ENCODE peak calls at places on chromosome 15, in six cellular contexts. R is suprapubic skin; Q is glomerular endothelial cell; D is ACHN; S is GM13976; X is stimulated activated CD8-positive, alpha-beta memory T cell treated with anti-CD3 and anti-CD28 coated beads, Interleukin-15, amount 100 ng/mL, for 24 hours. L is an unnamed sample.

GRCh38 chr15:62068071-62068786 is 1.5 kb downstream of the C2CD4A start:
- DNase-seq in S (peak), R (peak), Q (no peak), D (peak), X (no peak), L (no peak)

GRCh38 chr15:85086855-85087254 is 105.2 kb downstream of the PDE8A start:
- DNase-seq in S (no peak), R (no peak), D (no peak), Q (no peak), X (no peak), L (no peak)

GRCh38 chr15:40338041-40338657 is 2.6 kb downstream of the CCDC9B start:
- DNase-seq in S (peak), R (no peak), X (no peak), D (peak), Q (no peak), L (no peak)

GRCh38 chr15:52710050-52710709 is 31.0 kb upstream of the ATOSA start:
- DNase-seq in X (no peak), S (no peak), R (no peak), Q (no peak), D (no peak), L (no peak)

GRCh38 chr15:54815546-54815945 is 381.2 kb downstream of the RSL24D1 start:
- DNase-seq in S (no peak), X (no peak), R (no peak), Q (no peak), D (no peak), L (no peak)

GRCh38 chr15:30991301-30992072 is at the start of gene MTMR10:
- DNase-seq in S (peak), D (peak), R (peak), X (peak), Q (no peak), L (peak)

GRCh38 chr15:90097475-90097874 is 4.8 kb downstream of the IDH2 start:
- DNase-seq in D (no peak), X (no peak), S (peak), R (no peak), Q (no peak), L (no peak)

GRCh38 chr15:80588801-80589200 is 106.3 kb upstream of the ABHD17C start:
- DNase-seq in R (no peak), Q (peak), X (no peak), D (no peak), S (no peak), L (no peak)

GRCh38 chr15:74776851-74777768 is 4.8 kb upstream of the CSK start:
- DNase-seq in S (peak), Q (no peak), D (no peak), X (no peak), R (no peak), L (no peak)

GRCh38 chr15:39767921-39768320 is 14.7 kb downstream of the FSIP1 start:
- DNase-seq in Q (no peak), D (no peak), S (no peak), X (no peak), R (no peak), L (no peak)

GRCh38 chr15:82124331-82125263 is 78.8 kb upstream of the MEX3B start:
- DNase-seq in X (no peak), R (no peak), Q (no peak), D (no peak), S (no peak), L (no peak)

GRCh38 chr15:57525581-57525980 is 66.1 kb upstream of the MYZAP start:
- DNase-seq in X (no peak), Q (no peak), S (no peak), D (no peak), R (no peak), L (no peak)

GRCh38 chr15:80735344-80735743 is 40.2 kb downstream of the ABHD17C start:
- DNase-seq in S (no peak), R (no peak), D (no peak), Q (no peak), X (no peak), L (no peak)

GRCh38 chr15:57217716-57218598 is 158.3 kb upstream of the CGNL1 start:
- DNase-seq in R (no peak), X (no peak), S (no peak), D (peak), Q (no peak), L (no peak)

GRCh38 chr15:60414016-60414682 is 16.4 kb upstream of the ANXA2 start:
- DNase-seq in X (no peak), R (no peak), D (no peak), S (no peak), Q (no peak), L (no peak)

GRCh38 chr15:68583936-68584703 is 5.3 kb downstream of the CORO2B start:
- DNase-seq in R (no peak), D (no peak), Q (no peak), S (no peak), X (no peak), L (no peak)

GRCh38 chr15:68817304-68818087 is 3.2 kb downstream of the ANP32A start:
- DNase-seq in X (peak), S (peak), R (peak), Q (no peak), D (peak), L (no peak)

GRCh38 chr15:87648278-87648677 is 608.3 kb downstream of the NTRK3 start:
- DNase-seq in Q (no peak), D (no peak), R (no peak), S (no peak), X (no peak), L (no peak)

GRCh38 chr15:81377871-81378270 is 3.9 kb upstream of the TMC3 start:
- DNase-seq in X (no peak), S (no peak), D (no peak), Q (no peak), R (no peak), L (no peak)

GRCh38 chr15:44500555-44500954 is 36.4 kb upstream of the EIF3J start:
- DNase-seq in R (no peak), X (no peak), D (no peak), S (no peak), Q (no peak), L (no peak)

GRCh38 chr15:38253448-38253847 is 812 bp downstream of the SPRED1 start:
- DNase-seq in S (no peak), R (no peak), D (peak), Q (no peak), X (no peak), L (no peak)

GRCh38 chr15:71997691-71998090 is 120.3 kb downstream of the MYO9A start:
- DNase-seq in X (no peak), D (no peak), S (no peak), R (no peak), Q (no peak), L (no peak)

GRCh38 chr15:69537085-69537484 is 84.5 kb downstream of the RPLP1 start:
- DNase-seq in X (no peak), R (no peak), D (no peak), S (no peak), Q (no peak), L (no peak)

GRCh38 chr15:33720952-33721351 is 247.3 kb upstream of the CHRM5 start:
- DNase-seq in R (no peak), S (no peak), D (no peak), Q (peak), X (no peak), L (no peak)

GRCh38 chr15:39631357-39631756 is 50.5 kb downstream of the THBS1 start:
- DNase-seq in D (no peak), S (no peak), X (no peak), Q (no peak), R (no peak), L (no peak)